ENCODE peak calls at places on chromosomes 2 and 18, in four cellular contexts. D is CD8-positive, alpha-beta T cell; U is activated naive CD4-positive, alpha-beta T cell treated with Interleukin-2 at 50 U/mL for 16 hours; O is brain microvascular endothelial cell. M is an unnamed sample.

GRCh38 chr2:55418512-55419235 is 982 bp downstream of the CCDC88A start:
- DNase-seq in D (no peak), O (no peak), U (no peak), M (peak)

GRCh38 chr18:35172451-35173035 is 68.3 kb upstream of the ZNF397 start:
- DNase-seq in D (no peak), U (no peak), O (no peak), M (no peak)

GRCh38 chr2:45343618-45344017 is 267.4 kb downstream of the SRBD1 start:
- DNase-seq in U (no peak), O (peak), D (no peak), M (no peak)

GRCh38 chr2:20173064-20173463 is 51.9 kb downstream of the SDC1 start:
- DNase-seq in U (no peak), O (no peak), D (no peak), M (no peak)

GRCh38 chr2:20525041-20526035 is 78.5 kb downstream of the RHOB start:
- DNase-seq in D (no peak), O (peak), U (no peak), M (no peak)

GRCh38 chr18:41783065-41783818 is 171.8 kb upstream of the PIK3C3 start:
- DNase-seq in U (no peak), D (no peak), O (no peak), M (no peak)

GRCh38 chr2:67694464-67694863 is 297.3 kb downstream of the ETAA1 start:
- DNase-seq in U (no peak), D (no peak), O (no peak), M (no peak)

GRCh38 chr2:189580267-189580661 is 322 bp downstream of the SLC40A1 start:
- DNase-seq in O (no peak), D (peak), U (peak), M (peak)

GRCh38 chr18:58615150-58616132 is 13.4 kb downstream of the ALPK2 start:
- DNase-seq in D (peak), U (peak), O (no peak), M (no peak)

GRCh38 chr18:24862225-24862893 is 401.9 kb downstream of the HRH4 start:
- DNase-seq in D (no peak), U (no peak), O (no peak), M (no peak)

GRCh38 chr2:216283038-216283900 is 89.0 kb downstream of the MARCHF4 start:
- DNase-seq in D (no peak), O (no peak), U (no peak), M (peak)

GRCh38 chr2:188695953-188696352 is 278.2 kb upstream of the COL3A1 start:
- DNase-seq in O (peak), D (no peak), U (no peak), M (no peak)

GRCh38 chr2:184190725-184191124 is 407.6 kb upstream of the ZNF804A start:
- DNase-seq in D (no peak), O (no peak), U (no peak), M (no peak)

GRCh38 chr2:158214431-158214830 is 112.8 kb downstream of the UPP2 start:
- DNase-seq in D (no peak), U (no peak), O (peak), M (no peak)

GRCh38 chr18:11002277-11002676 is 147.1 kb downstream of the PIEZO2 start:
- DNase-seq in U (no peak), O (no peak), D (no peak), M (no peak)

GRCh38 chr2:29397743-29398142 is 282.5 kb downstream of the CLIP4 start:
- DNase-seq in D (no peak), U (no peak), O (no peak), M (no peak)

GRCh38 chr2:107932483-107932882 is 53.8 kb upstream of the SLC5A7 start:
- DNase-seq in D (no peak), O (peak), U (no peak), M (no peak)

GRCh38 chr18:5298156-5298852 is 2.8 kb upstream of the ZBTB14 start:
- DNase-seq in O (no peak), D (no peak), U (no peak), M (no peak)

GRCh38 chr2:96102596-96103387 is 13.6 kb downstream of the ADRA2B start:
- DNase-seq in U (peak), D (no peak), O (no peak), M (no peak)

GRCh38 chr2:1744446-1745170 is at the start of gene PXDN:
- DNase-seq in O (no peak), U (no peak), D (no peak), M (no peak)

GRCh38 chr2:126658910-126659613 is 3.1 kb downstream of the GYPC start:
- DNase-seq in D (peak), U (peak), O (peak), M (peak)

GRCh38 chr18:58254873-58255511 is 211.0 kb downstream of the NEDD4L start:
- DNase-seq in D (no peak), O (peak), U (no peak), M (no peak)

GRCh38 chr2:178529194-178529593 is 48.9 kb downstream of the PLEKHA3 start:
- DNase-seq in O (no peak), D (no peak), U (no peak), M (no peak)

GRCh38 chr2:49045083-49045482 is 109.2 kb downstream of the FSHR start:
- DNase-seq in U (no peak), D (no peak), O (no peak), M (no peak)

GRCh38 chr18:49628993-49629795 is 67.3 kb downstream of the LIPG start:
- DNase-seq in D (peak), U (no peak), O (no peak), M (no peak)

GRCh38 chr18:48803951-48804855 is 146.6 kb downstream of the SMAD7 start:
- DNase-seq in D (peak), O (no peak), U (no peak), M (no peak)

GRCh38 chr2:16546128-16546754 is 119.4 kb downstream of the CYRIA start:
- DNase-seq in O (peak), D (no peak), U (no peak), M (peak)

GRCh38 chr18:47387864-47388263 is 136.4 kb upstream of the SKOR2 start:
- DNase-seq in U (no peak), O (no peak), D (no peak), M (no peak)

M was measured in erythroblast.